ENCODE peak calls at places on chromosomes 13 and 19, in seven cellular contexts. One of them, this sample, is unnamed.
A peak's percentile ranks its signal among the peaks of the same experiment; 100 is the strongest.

GRCh38 chr19:55464039-55464668 is 397 bp downstream of the C19orf85 start:
- DNase-seq in HCT116: no peak
- DNase-seq in pons: no peak
- DNase-seq in aorta: no peak
- DNase-seq in cerebellar cortex: no peak
- DNase-seq in stimulated activated CD4-positive, alpha-beta T cell treated with anti-CD3 and anti-CD28 coated beads, Interleukin-2, amount 100 ng/mL, for 24 hours: no peak
- DNase-seq in caudate nucleus: no peak
- DNase-seq in this sample: no peak

GRCh38 chr19:30754162-30754561 is 382.0 kb downstream of the ZNF536 start:
- DNase-seq in HCT116: no peak
- DNase-seq in caudate nucleus: no peak
- DNase-seq in stimulated activated CD4-positive, alpha-beta T cell treated with anti-CD3 and anti-CD28 coated beads, Interleukin-2, amount 100 ng/mL, for 24 hours: no peak
- DNase-seq in pons: no peak
- DNase-seq in cerebellar cortex: no peak
- DNase-seq in aorta: no peak
- DNase-seq in this sample: no peak

GRCh38 chr19:16019691-16020448 is 56.4 kb upstream of the TPM4 start:
- DNase-seq in cerebellar cortex: no peak
- DNase-seq in pons: no peak
- DNase-seq in stimulated activated CD4-positive, alpha-beta T cell treated with anti-CD3 and anti-CD28 coated beads, Interleukin-2, amount 100 ng/mL, for 24 hours: no peak
- DNase-seq in aorta: no peak
- DNase-seq in HCT116: no peak
- DNase-seq in caudate nucleus: no peak
- DNase-seq in this sample: no peak

GRCh38 chr19:7933828-7934725 is 8.1 kb upstream of the CTXN1 start:
- DNase-seq in caudate nucleus: no peak
- DNase-seq in cerebellar cortex: no peak
- DNase-seq in HCT116: no peak
- DNase-seq in pons: no peak
- DNase-seq in stimulated activated CD4-positive, alpha-beta T cell treated with anti-CD3 and anti-CD28 coated beads, Interleukin-2, amount 100 ng/mL, for 24 hours: no peak
- DNase-seq in aorta: no peak
- DNase-seq in this sample: no peak

GRCh38 chr13:41111454-41111853 is 21.1 kb downstream of the KBTBD6 start:
- DNase-seq in aorta: no peak
- DNase-seq in HCT116: no peak
- DNase-seq in caudate nucleus: no peak
- DNase-seq in stimulated activated CD4-positive, alpha-beta T cell treated with anti-CD3 and anti-CD28 coated beads, Interleukin-2, amount 100 ng/mL, for 24 hours: no peak
- DNase-seq in cerebellar cortex: no peak
- DNase-seq in pons: no peak
- DNase-seq in this sample: no peak

GRCh38 chr19:33403221-33403972 is 29.9 kb downstream of the CEBPG start:
- DNase-seq in pons: no peak
- DNase-seq in stimulated activated CD4-positive, alpha-beta T cell treated with anti-CD3 and anti-CD28 coated beads, Interleukin-2, amount 100 ng/mL, for 24 hours: no peak
- DNase-seq in HCT116: no peak
- DNase-seq in cerebellar cortex: no peak
- DNase-seq in caudate nucleus: no peak
- DNase-seq in aorta: peak; percentile 37
- DNase-seq in this sample: no peak

GRCh38 chr13:43567608-43568007 is 219.2 kb downstream of the ENOX1 start:
- DNase-seq in pons: no peak
- DNase-seq in HCT116: no peak
- DNase-seq in aorta: no peak
- DNase-seq in caudate nucleus: no peak
- DNase-seq in stimulated activated CD4-positive, alpha-beta T cell treated with anti-CD3 and anti-CD28 coated beads, Interleukin-2, amount 100 ng/mL, for 24 hours: no peak
- DNase-seq in cerebellar cortex: no peak
- DNase-seq in this sample: no peak

GRCh38 chr13:26679411-26679810 is 81.2 kb downstream of the GPR12 start:
- DNase-seq in cerebellar cortex: no peak
- DNase-seq in HCT116: no peak
- DNase-seq in stimulated activated CD4-positive, alpha-beta T cell treated with anti-CD3 and anti-CD28 coated beads, Interleukin-2, amount 100 ng/mL, for 24 hours: no peak
- DNase-seq in aorta: no peak
- DNase-seq in caudate nucleus: no peak
- DNase-seq in pons: no peak
- DNase-seq in this sample: no peak

GRCh38 chr13:113122571-113123225 is at the start of gene F10:
- DNase-seq in pons: no peak
- DNase-seq in HCT116: peak; percentile 50
- DNase-seq in stimulated activated CD4-positive, alpha-beta T cell treated with anti-CD3 and anti-CD28 coated beads, Interleukin-2, amount 100 ng/mL, for 24 hours: no peak
- DNase-seq in caudate nucleus: no peak
- DNase-seq in aorta: peak; percentile 78
- DNase-seq in cerebellar cortex: no peak
- DNase-seq in this sample: no peak

GRCh38 chr19:28519950-28520861 is 692.7 kb downstream of the UQCRFS1 start:
- DNase-seq in pons: no peak
- DNase-seq in stimulated activated CD4-positive, alpha-beta T cell treated with anti-CD3 and anti-CD28 coated beads, Interleukin-2, amount 100 ng/mL, for 24 hours: no peak
- DNase-seq in cerebellar cortex: peak; percentile 22
- DNase-seq in HCT116: no peak
- DNase-seq in caudate nucleus: no peak
- DNase-seq in aorta: no peak
- DNase-seq in this sample: no peak

GRCh38 chr19:49875801-49876421 is 1.2 kb downstream of the AKT1S1 start:
- DNase-seq in HCT116: no peak
- DNase-seq in aorta: peak; percentile 83
- DNase-seq in caudate nucleus: peak; percentile 51
- DNase-seq in pons: peak; percentile 58
- DNase-seq in cerebellar cortex: peak; percentile 73
- DNase-seq in stimulated activated CD4-positive, alpha-beta T cell treated with anti-CD3 and anti-CD28 coated beads, Interleukin-2, amount 100 ng/mL, for 24 hours: peak; percentile 68
- DNase-seq in this sample: peak; percentile 34

GRCh38 chr13:59409651-59410200 is 754.0 kb downstream of the DIAPH3 start:
- DNase-seq in stimulated activated CD4-positive, alpha-beta T cell treated with anti-CD3 and anti-CD28 coated beads, Interleukin-2, amount 100 ng/mL, for 24 hours: no peak
- DNase-seq in HCT116: no peak
- DNase-seq in aorta: no peak
- DNase-seq in cerebellar cortex: no peak
- DNase-seq in caudate nucleus: no peak
- DNase-seq in pons: no peak
- DNase-seq in this sample: no peak

GRCh38 chr19:41997121-41997850 is 3.3 kb upstream of the ATP1A3 start:
- DNase-seq in aorta: no peak
- DNase-seq in caudate nucleus: no peak
- DNase-seq in cerebellar cortex: peak; percentile 21
- DNase-seq in pons: no peak
- DNase-seq in stimulated activated CD4-positive, alpha-beta T cell treated with anti-CD3 and anti-CD28 coated beads, Interleukin-2, amount 100 ng/mL, for 24 hours: peak; percentile 55
- DNase-seq in HCT116: no peak
- DNase-seq in this sample: no peak

GRCh38 chr19:13208131-13208963 is 58.1 kb downstream of the IER2 start:
- DNase-seq in cerebellar cortex: no peak
- DNase-seq in HCT116: no peak
- DNase-seq in stimulated activated CD4-positive, alpha-beta T cell treated with anti-CD3 and anti-CD28 coated beads, Interleukin-2, amount 100 ng/mL, for 24 hours: peak; percentile 67
- DNase-seq in pons: peak; percentile 55
- DNase-seq in caudate nucleus: no peak
- DNase-seq in aorta: peak; percentile 79
- DNase-seq in this sample: peak; percentile 39

GRCh38 chr19:11554160-11554559 is 4.9 kb downstream of the ELOF1 start:
- DNase-seq in HCT116: no peak
- DNase-seq in aorta: no peak
- DNase-seq in stimulated activated CD4-positive, alpha-beta T cell treated with anti-CD3 and anti-CD28 coated beads, Interleukin-2, amount 100 ng/mL, for 24 hours: no peak
- DNase-seq in pons: no peak
- DNase-seq in caudate nucleus: no peak
- DNase-seq in cerebellar cortex: no peak
- DNase-seq in this sample: no peak

GRCh38 chr19:41999071-41999877 is 5.2 kb upstream of the ATP1A3 start:
- DNase-seq in stimulated activated CD4-positive, alpha-beta T cell treated with anti-CD3 and anti-CD28 coated beads, Interleukin-2, amount 100 ng/mL, for 24 hours: peak; percentile 37
- DNase-seq in cerebellar cortex: peak; percentile 16
- DNase-seq in caudate nucleus: no peak
- DNase-seq in HCT116: no peak
- DNase-seq in aorta: no peak
- DNase-seq in pons: no peak
- DNase-seq in this sample: no peak

GRCh38 chr13:33347866-33348265 is 62.3 kb upstream of the STARD13 start:
- DNase-seq in stimulated activated CD4-positive, alpha-beta T cell treated with anti-CD3 and anti-CD28 coated beads, Interleukin-2, amount 100 ng/mL, for 24 hours: no peak
- DNase-seq in pons: peak; percentile 68
- DNase-seq in aorta: peak; percentile 50
- DNase-seq in cerebellar cortex: peak; percentile 10
- DNase-seq in caudate nucleus: no peak
- DNase-seq in HCT116: no peak
- DNase-seq in this sample: no peak

GRCh38 chr13:20993661-20994440 is 67.5 kb downstream of the LATS2 start:
- DNase-seq in stimulated activated CD4-positive, alpha-beta T cell treated with anti-CD3 and anti-CD28 coated beads, Interleukin-2, amount 100 ng/mL, for 24 hours: no peak
- DNase-seq in cerebellar cortex: no peak
- DNase-seq in pons: no peak
- DNase-seq in HCT116: no peak
- DNase-seq in caudate nucleus: no peak
- DNase-seq in aorta: no peak
- DNase-seq in this sample: no peak

GRCh38 chr19:50563597-50563996 is 4.6 kb downstream of the LRRC4B start:
- DNase-seq in caudate nucleus: no peak
- DNase-seq in stimulated activated CD4-positive, alpha-beta T cell treated with anti-CD3 and anti-CD28 coated beads, Interleukin-2, amount 100 ng/mL, for 24 hours: no peak
- DNase-seq in cerebellar cortex: no peak
- DNase-seq in pons: no peak
- DNase-seq in aorta: no peak
- DNase-seq in HCT116: no peak
- DNase-seq in this sample: no peak

GRCh38 chr13:73803997-73804396 is 330.2 kb downstream of the KLF12 start:
- DNase-seq in HCT116: no peak
- DNase-seq in pons: no peak
- DNase-seq in caudate nucleus: no peak
- DNase-seq in cerebellar cortex: no peak
- DNase-seq in stimulated activated CD4-positive, alpha-beta T cell treated with anti-CD3 and anti-CD28 coated beads, Interleukin-2, amount 100 ng/mL, for 24 hours: no peak
- DNase-seq in aorta: no peak
- DNase-seq in this sample: no peak

GRCh38 chr13:68023838-68024581 is 793.9 kb upstream of the PCDH9 start:
- DNase-seq in aorta: no peak
- DNase-seq in caudate nucleus: no peak
- DNase-seq in HCT116: no peak
- DNase-seq in cerebellar cortex: no peak
- DNase-seq in stimulated activated CD4-positive, alpha-beta T cell treated with anti-CD3 and anti-CD28 coated beads, Interleukin-2, amount 100 ng/mL, for 24 hours: no peak
- DNase-seq in pons: no peak
- DNase-seq in this sample: no peak

GRCh38 chr13:113220141-113220598 is 10.8 kb downstream of the CUL4A start:
- DNase-seq in aorta: no peak
- DNase-seq in pons: no peak
- DNase-seq in cerebellar cortex: no peak
- DNase-seq in HCT116: no peak
- DNase-seq in stimulated activated CD4-positive, alpha-beta T cell treated with anti-CD3 and anti-CD28 coated beads, Interleukin-2, amount 100 ng/mL, for 24 hours: no peak
- DNase-seq in caudate nucleus: no peak
- DNase-seq in this sample: no peak

GRCh38 chr13:113656015-113656588 is 1.9 kb downstream of the ATP4B start:
- DNase-seq in pons: no peak
- DNase-seq in cerebellar cortex: no peak
- DNase-seq in HCT116: no peak
- DNase-seq in stimulated activated CD4-positive, alpha-beta T cell treated with anti-CD3 and anti-CD28 coated beads, Interleukin-2, amount 100 ng/mL, for 24 hours: no peak
- DNase-seq in aorta: peak; percentile 42
- DNase-seq in caudate nucleus: no peak
- DNase-seq in this sample: no peak

GRCh38 chr13:74136089-74136658 is 2.0 kb upstream of the KLF12 start:
- DNase-seq in aorta: peak; percentile 58
- DNase-seq in caudate nucleus: peak; percentile 25
- DNase-seq in stimulated activated CD4-positive, alpha-beta T cell treated with anti-CD3 and anti-CD28 coated beads, Interleukin-2, amount 100 ng/mL, for 24 hours: peak; percentile 57
- DNase-seq in HCT116: no peak
- DNase-seq in cerebellar cortex: peak; percentile 31
- DNase-seq in pons: peak; percentile 42
- DNase-seq in this sample: no peak

GRCh38 chr13:112873851-112874750 is 94.9 kb upstream of the MCF2L start:
- DNase-seq in cerebellar cortex: peak; percentile 78
- DNase-seq in HCT116: peak; percentile 48
- DNase-seq in aorta: peak; percentile 82
- DNase-seq in stimulated activated CD4-positive, alpha-beta T cell treated with anti-CD3 and anti-CD28 coated beads, Interleukin-2, amount 100 ng/mL, for 24 hours: peak; percentile 81
- DNase-seq in caudate nucleus: peak; percentile 21
- DNase-seq in pons: peak; percentile 80
- DNase-seq in this sample: peak; percentile 9

GRCh38 chr13:34349091-34349722 is 531.3 kb downstream of the RFC3 start:
- DNase-seq in aorta: peak; percentile 69
- DNase-seq in stimulated activated CD4-positive, alpha-beta T cell treated with anti-CD3 and anti-CD28 coated beads, Interleukin-2, amount 100 ng/mL, for 24 hours: no peak
- DNase-seq in caudate nucleus: no peak
- DNase-seq in cerebellar cortex: no peak
- DNase-seq in pons: no peak
- DNase-seq in HCT116: no peak
- DNase-seq in this sample: no peak

GRCh38 chr19:17616686-17616960 is 61.2 kb downstream of the COLGALT1 start:
- DNase-seq in pons: no peak
- DNase-seq in caudate nucleus: no peak
- DNase-seq in aorta: no peak
- DNase-seq in HCT116: no peak
- DNase-seq in cerebellar cortex: no peak
- DNase-seq in stimulated activated CD4-positive, alpha-beta T cell treated with anti-CD3 and anti-CD28 coated beads, Interleukin-2, amount 100 ng/mL, for 24 hours: no peak
- DNase-seq in this sample: no peak

GRCh38 chr19:35555301-35556005 is 8.0 kb downstream of the ATP4A start:
- DNase-seq in caudate nucleus: no peak
- DNase-seq in pons: no peak
- DNase-seq in aorta: no peak
- DNase-seq in stimulated activated CD4-positive, alpha-beta T cell treated with anti-CD3 and anti-CD28 coated beads, Interleukin-2, amount 100 ng/mL, for 24 hours: no peak
- DNase-seq in cerebellar cortex: peak; percentile 39
- DNase-seq in HCT116: peak; percentile 40
- DNase-seq in this sample: no peak

GRCh38 chr19:2446390-2446789 is 10.4 kb downstream of the LMNB2 start:
- DNase-seq in aorta: peak; percentile 38
- DNase-seq in cerebellar cortex: no peak
- DNase-seq in HCT116: no peak
- DNase-seq in stimulated activated CD4-positive, alpha-beta T cell treated with anti-CD3 and anti-CD28 coated beads, Interleukin-2, amount 100 ng/mL, for 24 hours: no peak
- DNase-seq in pons: no peak
- DNase-seq in caudate nucleus: no peak
- DNase-seq in this sample: no peak

This sample was measured in T follicular helper cell.